ENCODE peak calls at places on chromosomes 1 and 21, in seven cellular contexts. B, A, W, S, Z, H and T are unnamed samples.

GRCh38 chr1:218459878-218460277 is 114.7 kb downstream of the TGFB2 start:
- DNase-seq in A (no peak), S (peak), B (peak), Z (no peak), H (peak), W (peak), T (peak)

GRCh38 chr21:35394049-35394448 is 344.9 kb upstream of the RUNX1 start:
- DNase-seq in A (no peak), H (no peak), S (no peak), Z (no peak), B (no peak), W (no peak), T (no peak)

GRCh38 chr1:53688703-53689102 is 50.3 kb downstream of the GLIS1 start:
- DNase-seq in Z (no peak), B (no peak), W (no peak), S (no peak), H (no peak), A (no peak), T (no peak)

GRCh38 chr1:39160703-39161102 is 43.8 kb upstream of the MACF1 start:
- DNase-seq in H (no peak), S (no peak), W (no peak), Z (no peak), A (no peak), B (peak), T (no peak)

GRCh38 chr1:52424238-52424637 is 19.8 kb downstream of the PRPF38A start:
- DNase-seq in A (no peak), S (peak), Z (no peak), B (no peak), W (no peak), H (no peak), T (no peak)

GRCh38 chr1:8937701-8938100 is 8.0 kb upstream of the CA6 start:
- DNase-seq in A (no peak), H (no peak), Z (no peak), W (no peak), S (no peak), B (no peak), T (no peak)

GRCh38 chr1:246569248-246570238 is 3.3 kb downstream of the CNST start:
- DNase-seq in W (no peak), A (no peak), H (no peak), B (no peak), S (no peak), Z (no peak), T (no peak)

GRCh38 chr1:20183876-20184275 is 2.0 kb upstream of the UBXN10 start:
- DNase-seq in W (no peak), B (no peak), A (no peak), S (no peak), Z (no peak), H (no peak), T (peak)

GRCh38 chr1:110070282-110070967 is at the start of gene ALX3:
- DNase-seq in A (no peak), H (peak), W (no peak), Z (no peak), S (no peak), B (no peak), T (no peak)

GRCh38 chr1:183052861-183053260 is 29.6 kb downstream of the LAMC1 start:
- DNase-seq in S (no peak), B (no peak), A (no peak), Z (no peak), H (no peak), W (no peak), T (no peak)

GRCh38 chr21:44999428-44999971 is 59.7 kb downstream of the SLX9 start:
- DNase-seq in A (no peak), H (no peak), B (no peak), W (no peak), S (no peak), Z (peak), T (no peak)

GRCh38 chr1:48203287-48203900 is 19.1 kb upstream of the SLC5A9 start:
- DNase-seq in W (peak), H (peak), B (peak), Z (no peak), A (no peak), S (peak), T (peak)

GRCh38 chr1:21251773-21252471 is 38.3 kb downstream of the ECE1 start:
- DNase-seq in Z (no peak), B (peak), A (peak), W (peak), H (no peak), S (peak), T (no peak)

GRCh38 chr1:207787776-207788175 is 35.9 kb downstream of the CD46 start:
- DNase-seq in A (no peak), B (peak), W (no peak), H (no peak), S (no peak), Z (no peak), T (no peak)

GRCh38 chr1:230105754-230106625 is 39.0 kb downstream of the GALNT2 start:
- DNase-seq in A (no peak), S (peak), W (peak), H (no peak), Z (no peak), B (peak), T (no peak)

GRCh38 chr1:16904560-16905111 is 8.9 kb downstream of the RNU1-2 start:
- DNase-seq in S (peak), B (peak), W (peak), Z (peak), H (peak), A (peak), T (peak)

GRCh38 chr1:216614011-216614934 is 109.0 kb downstream of the ESRRG start:
- DNase-seq in H (no peak), A (no peak), Z (no peak), B (no peak), S (no peak), W (no peak), T (no peak)

GRCh38 chr1:68570859-68571258 is 74.0 kb upstream of the DEPDC1 start:
- DNase-seq in A (no peak), B (peak), Z (no peak), S (no peak), H (no peak), W (no peak), T (no peak)
- TF ChIP-seq CTCF in A (no peak), B (no peak), Z (no peak), S (no peak), H (no peak), W (no peak), T (peak)

GRCh38 chr21:30831194-30831765 is 1.7 kb upstream of the KRTAP7-1 start:
- DNase-seq in Z (no peak), S (no peak), W (no peak), H (peak), A (no peak), B (peak), T (peak)
- TF ChIP-seq CTCF in Z (peak), S (peak), W (peak), H (peak), A (no peak), B (peak), T (peak)

GRCh38 chr1:43077273-43077672 is 94.8 kb downstream of the EBNA1BP2 start:
- DNase-seq in B (no peak), W (no peak), Z (no peak), S (no peak), A (no peak), H (peak), T (no peak)
- TF ChIP-seq CTCF in B (no peak), W (no peak), Z (no peak), S (no peak), A (no peak), H (no peak), T (no peak)

DNA sequence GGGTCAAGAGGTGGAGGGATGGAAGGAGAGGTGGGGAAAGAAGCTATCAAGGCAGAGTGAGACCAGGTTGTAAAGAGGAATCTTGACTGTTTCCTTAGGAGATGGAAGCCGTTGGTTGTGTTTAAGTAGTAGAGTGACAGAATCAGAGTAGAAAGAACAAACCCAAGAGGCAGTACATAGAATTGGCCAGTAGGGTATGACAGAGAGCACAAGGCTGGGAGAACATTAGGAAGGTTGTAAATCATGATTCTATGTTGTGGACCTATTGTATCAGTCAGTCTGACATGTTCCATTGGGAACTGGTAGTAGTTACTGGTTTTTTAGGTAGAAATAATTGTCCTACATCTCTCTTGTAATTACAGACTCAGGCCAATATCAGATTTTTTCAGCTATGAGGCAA is 486.9 kb upstream of the USP24 start:
- DNase-seq in Z (no peak), B (peak), S (no peak), H (no peak), A (no peak), W (peak), T (peak)
- TF ChIP-seq CTCF in Z (peak), B (peak), S (peak), H (peak), A (peak), W (peak), T (peak)

GRCh38 chr1:156490401-156491032 is 10.1 kb downstream of the MEF2D start:
- DNase-seq in W (no peak), B (no peak), A (no peak), H (peak), S (no peak), Z (peak), T (peak)
- TF ChIP-seq CTCF in W (peak), B (peak), A (peak), H (peak), S (peak), Z (no peak), T (no peak)

GRCh38 chr1:86423473-86423872 is 498 bp upstream of the CLCA2 start:
- DNase-seq in H (no peak), B (no peak), A (no peak), Z (no peak), W (no peak), S (no peak), T (no peak)

GRCh38 chr1:86423873-86424272 is at the start of gene CLCA2:
- DNase-seq in B (no peak), S (no peak), A (no peak), Z (no peak), W (peak), H (no peak), T (no peak)

GRCh38 chr1:86421601-86422280 is 2.2 kb upstream of the CLCA2 start:
- DNase-seq in S (no peak), A (no peak), H (no peak), W (peak), B (no peak), Z (no peak), T (no peak)

GRCh38 chr1:86416343-86416742 is 7.6 kb upstream of the CLCA2 start:
- DNase-seq in H (no peak), S (no peak), W (no peak), Z (no peak), A (no peak), B (peak), T (no peak)

DNA sequence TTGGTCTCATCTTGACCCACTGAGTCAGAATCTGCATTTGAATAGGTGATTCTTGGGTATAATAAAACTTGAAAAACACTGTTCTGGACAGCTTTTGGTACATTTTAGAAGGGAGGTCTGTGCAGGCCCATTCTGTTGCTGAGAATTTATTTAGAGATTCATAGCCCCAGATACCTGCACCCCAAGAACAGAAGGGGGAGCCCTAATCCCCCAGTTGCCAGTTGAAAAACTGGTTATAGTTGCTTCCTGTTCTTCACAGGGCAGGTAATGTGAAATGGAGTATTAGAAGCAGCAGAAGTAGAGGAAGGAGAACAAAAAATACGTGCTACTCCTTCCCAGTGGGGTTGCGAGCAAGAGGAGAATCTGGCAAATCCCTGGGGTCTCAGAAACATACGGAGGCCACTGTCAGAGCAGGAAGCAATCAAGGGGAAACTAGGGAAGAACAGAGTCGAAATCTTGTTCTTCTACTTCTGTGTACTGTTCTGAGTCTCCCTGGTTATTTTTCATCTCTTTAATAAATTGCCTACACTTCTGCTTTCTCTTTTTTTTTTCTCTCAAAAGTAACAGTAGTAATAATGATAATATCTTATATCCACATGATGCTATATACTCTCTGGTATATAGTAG is 4.6 kb upstream of the CLCA2 start:
- DNase-seq in Z (no peak), H (peak), W (peak), B (peak), A (no peak), S (peak), T (no peak)
- TF ChIP-seq CTCF in Z (no peak), H (peak), W (peak), B (peak), A (no peak), S (peak), T (peak)

GRCh38 chr1:220454155-220454777 is 73.7 kb upstream of the MARK1 start:
- DNase-seq in A (no peak), H (no peak), Z (no peak), S (no peak), B (peak), W (no peak), T (no peak)
- TF ChIP-seq CTCF in A (no peak), H (peak), Z (peak), S (peak), B (peak), W (peak), T (peak)

GRCh38 chr1:202569393-202570322 is 140.6 kb downstream of the SYT2 start:
- DNase-seq in Z (no peak), B (no peak), A (no peak), H (no peak), S (no peak), W (no peak), T (no peak)
- TF ChIP-seq CTCF in Z (no peak), B (no peak), A (no peak), H (no peak), S (no peak), W (no peak), T (no peak)